ENCODE peak calls at places on chromosome 16, in four cellular contexts. L, V, M and E are unnamed samples.

GRCh38 chr16:27346818-27347217 is 33.0 kb downstream of the IL4R start:
- DNase-seq in L (no peak), V (no peak), M (no peak), E (no peak)

GRCh38 chr16:4285167-4285566 is 12.3 kb upstream of the TFAP4 start:
- DNase-seq in L (no peak), V (no peak), M (no peak), E (no peak)

GRCh38 chr16:57264950-57265371 is 19.5 kb downstream of the PLLP start:
- DNase-seq in L (no peak), V (no peak), M (no peak), E (peak; percentile 93)

GRCh38 chr16:28182183-28182582 is 29.6 kb downstream of the XPO6 start:
- DNase-seq in L (no peak), V (peak; percentile 30), M (peak; percentile 18), E (no peak)

GRCh38 chr16:6958184-6958583 is 374.5 kb upstream of the RBFOX1 start:
- DNase-seq in L (no peak), V (no peak), M (no peak), E (no peak)

GRCh38 chr16:85138825-85139627 is 26.8 kb upstream of the CIBAR2 start:
- DNase-seq in L (no peak), V (no peak), M (no peak), E (no peak)

GRCh38 chr16:15515992-15516391 is 81.6 kb downstream of the BMERB1 start:
- DNase-seq in L (no peak), V (no peak), M (no peak), E (no peak)

GRCh38 chr16:88533945-88534641 is 36.1 kb upstream of the ZC3H18 start:
- DNase-seq in L (peak; percentile 48), V (peak; percentile 73), M (peak; percentile 62), E (peak; percentile 93)

GRCh38 chr16:27489421-27489820 is 60.3 kb downstream of the GTF3C1 start:
- DNase-seq in L (no peak), V (no peak), M (no peak), E (peak; percentile 59)

GRCh38 chr16:85479972-85480726 is 133.0 kb upstream of the GSE1 start:
- DNase-seq in L (no peak), V (no peak), M (no peak), E (no peak)

GRCh38 chr16:88527186-88527936 is 42.8 kb upstream of the ZC3H18 start:
- DNase-seq in L (no peak), V (peak; percentile 51), M (peak; percentile 30), E (peak; percentile 90)

GRCh38 chr16:76535-77272 is 1.3 kb upstream of the MPG start:
- DNase-seq in L (no peak), V (no peak), M (no peak), E (peak; percentile 89)

GRCh38 chr16:57732011-57732410 is 3.6 kb upstream of the KATNB1 start:
- DNase-seq in L (no peak), V (no peak), M (no peak), E (no peak)

GRCh38 chr16:79970091-79970490 is 369.6 kb upstream of the MAF start:
- DNase-seq in L (no peak), V (no peak), M (no peak), E (no peak)

GRCh38 chr16:4696172-4696904 is 3.0 kb downstream of the NUDT16L1 start:
- DNase-seq in L (no peak), V (no peak), M (no peak), E (no peak)

GRCh38 chr16:35399133-35399532 is 1939.7 kb downstream of the TP53TG3F start:
- DNase-seq in L (no peak), V (no peak), M (no peak), E (no peak)

GRCh38 chr16:28543072-28543471 is 4.3 kb upstream of the NUPR1 start:
- DNase-seq in L (no peak), V (no peak), M (no peak), E (peak; percentile 76)

GRCh38 chr16:5032748-5033167 is 977 bp downstream of the NAGPA start:
- DNase-seq in L (no peak), V (no peak), M (no peak), E (no peak)

GRCh38 chr16:87431926-87432325 is 39.8 kb downstream of the MAP1LC3B start:
- DNase-seq in L (no peak), V (no peak), M (no peak), E (no peak)

GRCh38 chr16:2842340-2843000 is 12.4 kb downstream of the ZG16B start:
- DNase-seq in L (no peak), V (peak; percentile 78), M (peak; percentile 54), E (peak; percentile 88)

GRCh38 chr16:62041401-62041800 is 5.2 kb upstream of the CDH8 start:
- DNase-seq in L (peak; percentile 30), V (no peak), M (no peak), E (no peak)

GRCh38 chr16:11312718-11313492 is 31.8 kb upstream of the PRM1 start:
- DNase-seq in L (no peak), V (no peak), M (no peak), E (no peak)

GRCh38 chr16:75080205-75081029 is 36.2 kb downstream of the LDHD start:
- DNase-seq in L (no peak), V (no peak), M (no peak), E (peak; percentile 17)